ENCODE peak calls at places on chromosomes 12 and 14, in six cellular contexts. I is H1, R is HCT116, K is HepG2, N is GM12878, M is K562. P is an unnamed sample.

GRCh38 chr12:113174461-113175384 is 10.6 kb downstream of the DDX54 start:
- DNase-seq in I (no peak), R (no peak), K (peak; percentile 33), N (no peak), M (peak; percentile 73), P (peak; percentile 90)

GRCh38 chr12:11228268-11228879 is 41.1 kb downstream of the PRB3 start:
- DNase-seq in I (peak; percentile 56), R (peak; percentile 35), K (peak; percentile 56), N (peak; percentile 16), M (peak; percentile 22), P (peak; percentile 25)

GRCh38 chr14:58915646-58916045 is 272.8 kb upstream of the DAAM1 start:
- DNase-seq in I (no peak), R (no peak), K (no peak), N (no peak), M (no peak), P (no peak)

GRCh38 chr12:100661300-100661951 is 87.9 kb downstream of the GAS2L3 start:
- DNase-seq in I (no peak), R (no peak), K (no peak), N (no peak), M (no peak), P (no peak)

GRCh38 chr14:85380891-85381290 is 149.1 kb upstream of the FLRT2 start:
- DNase-seq in I (no peak), R (no peak), K (no peak), N (no peak), M (no peak), P (no peak)

GRCh38 chr14:32004300-32004699 is 72.8 kb upstream of the ARHGAP5 start:
- DNase-seq in I (no peak), R (peak; percentile 31), K (peak; percentile 41), N (no peak), M (no peak), P (no peak)

GRCh38 chr14:91330846-91331245 is 86.3 kb upstream of the GPR68 start:
- DNase-seq in I (no peak), R (no peak), K (no peak), N (no peak), M (no peak), P (no peak)

GRCh38 chr14:99382781-99383456 is 97.7 kb downstream of the SETD3 start:
- DNase-seq in I (no peak), R (no peak), K (no peak), N (no peak), M (no peak), P (peak; percentile 23)

GRCh38 chr12:546920-547845 is 87.4 kb downstream of the B4GALNT3 start:
- DNase-seq in I (no peak), R (peak; percentile 34), K (peak; percentile 33), N (no peak), M (peak; percentile 85), P (peak; percentile 83)

GRCh38 chr12:132150780-132151144 is 6.5 kb downstream of the NOC4L start:
- DNase-seq in I (no peak), R (no peak), K (no peak), N (no peak), M (no peak), P (no peak)

GRCh38 chr14:29518335-29518734 is 409.3 kb downstream of the PRKD1 start:
- DNase-seq in I (no peak), R (no peak), K (no peak), N (no peak), M (no peak), P (no peak)

GRCh38 chr14:95125156-95125555 is 32.2 kb downstream of the DICER1 start:
- DNase-seq in I (no peak), R (no peak), K (no peak), N (no peak), M (no peak), P (no peak)

GRCh38 chr12:108697905-108698304 is 33.4 kb downstream of the CORO1C start:
- DNase-seq in I (no peak), R (no peak), K (no peak), N (no peak), M (no peak), P (no peak)

GRCh38 chr14:59664741-59665140 is 88.1 kb upstream of the CCDC175 start:
- DNase-seq in I (no peak), R (no peak), K (no peak), N (no peak), M (no peak), P (no peak)

GRCh38 chr12:93868771-93869170 is 191.6 kb downstream of the CRADD start:
- DNase-seq in I (no peak), R (no peak), K (no peak), N (no peak), M (no peak), P (no peak)

GRCh38 chr12:32651151-32651955 is 27.7 kb upstream of the DNM1L start:
- DNase-seq in I (no peak), R (no peak), K (peak; percentile 62), N (no peak), M (no peak), P (no peak)

GRCh38 chr14:73149753-73150152 is 13.4 kb downstream of the PSEN1 start:
- DNase-seq in I (no peak), R (no peak), K (peak; percentile 74), N (no peak), M (no peak), P (no peak)

GRCh38 chr12:82314406-82314892 is 43.7 kb downstream of the CCDC59 start:
- DNase-seq in I (peak; percentile 27), R (no peak), K (peak; percentile 79), N (no peak), M (no peak), P (no peak)

GRCh38 chr12:124681779-124682391 is 114.5 kb upstream of the NCOR2 start:
- DNase-seq in I (no peak), R (no peak), K (peak; percentile 41), N (no peak), M (no peak), P (no peak)

DNA sequence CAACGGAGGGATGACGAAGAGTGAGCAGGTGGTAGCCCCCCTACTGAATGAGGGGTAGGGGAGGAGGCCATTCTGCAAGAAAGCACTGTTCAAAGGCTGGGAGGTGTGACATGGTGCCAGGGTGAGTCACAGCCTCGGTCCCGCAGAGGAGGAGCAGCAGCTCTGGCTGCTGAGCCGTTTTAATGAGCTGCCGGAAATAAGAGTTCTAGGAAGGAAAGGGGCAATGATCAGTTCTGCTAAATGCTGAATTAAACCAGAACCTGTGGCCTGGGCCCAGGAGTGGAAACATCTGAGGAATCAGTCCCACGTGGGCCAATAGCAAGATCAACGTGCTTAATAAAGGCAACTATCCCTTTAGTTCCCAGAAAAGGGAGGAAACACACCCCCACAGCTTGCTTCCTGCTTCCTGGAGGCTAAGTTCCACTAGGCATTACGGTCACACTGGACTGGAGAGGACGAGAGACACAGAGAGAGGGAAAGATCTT is 3.6 kb downstream of the ABCD4 start:
- DNase-seq in I (no peak), R (peak; percentile 22), K (no peak), N (no peak), M (no peak), P (no peak)
- TF ChIP-seq JUND in I (no peak), R (no peak), K (no peak), N (no peak), M (no peak), P (no peak)

DNA sequence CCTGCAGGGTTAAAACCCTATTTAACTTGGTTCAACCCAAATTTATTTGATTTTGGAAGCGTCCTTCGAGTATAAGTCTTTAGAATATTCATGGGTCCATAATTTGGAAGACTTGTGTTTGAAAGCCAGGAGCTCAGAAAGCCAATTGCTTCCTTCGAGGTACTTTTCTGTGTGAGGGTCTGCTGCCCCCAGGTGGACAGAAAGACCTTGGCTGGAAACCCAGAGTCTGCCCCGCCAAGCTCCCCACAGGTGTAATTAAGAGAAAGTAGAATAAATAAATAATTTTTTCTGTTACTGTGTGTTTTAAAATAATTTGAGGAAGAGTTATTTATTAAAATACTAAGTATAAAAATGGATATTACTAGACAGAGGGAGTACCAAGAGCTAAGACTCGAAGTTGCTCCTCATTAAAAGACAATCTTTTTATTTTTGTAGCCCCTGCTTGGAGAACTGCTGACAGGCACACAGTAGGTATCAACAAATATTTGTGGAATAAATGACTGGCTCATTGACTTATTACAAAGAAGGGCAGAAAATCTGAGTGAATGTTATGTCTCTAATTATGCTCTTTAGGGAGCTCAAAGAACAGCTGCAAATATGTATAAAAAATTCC is 105.8 kb downstream of the PAH start:
- DNase-seq in I (no peak), R (peak; percentile 12), K (peak; percentile 18), N (no peak), M (peak; percentile 43), P (peak; percentile 46)
- TF ChIP-seq JUND in I (no peak), R (no peak), K (no peak), N (no peak), M (no peak), P (no peak)

GRCh38 chr14:71289536-71289935 is 382.3 kb downstream of the PCNX1 start:
- DNase-seq in I (no peak), R (no peak), K (no peak), N (peak; percentile 56), M (no peak), P (no peak)
- TF ChIP-seq JUND in I (no peak), R (no peak), K (no peak), N (no peak), M (no peak), P (no peak)

GRCh38 chr12:75666980-75667359 is 155.6 kb upstream of the KRR1 start:
- DNase-seq in I (no peak), R (peak; percentile 54), K (peak; percentile 75), N (no peak), M (no peak), P (no peak)
- TF ChIP-seq JUND in I (no peak), R (peak; percentile 61), K (no peak), N (no peak), M (no peak), P (no peak)

P was measured in T47D.